ENCODE peak calls at places on chromosome X, in five cellular contexts. E, X, Q, R and M are unnamed samples.

GRCh38 chrX:101759000-101759399 is 99.3 kb upstream of the ARMCX2 start:
- DNase-seq in X (no peak), E (peak), Q (peak), R (no peak), M (no peak)

GRCh38 chrX:331145-331771 is 12.7 kb upstream of the GTPBP6 start:
- DNase-seq in E (no peak), R (no peak), X (peak), Q (peak), M (no peak)

GRCh38 chrX:76987381-76987780 is 459.8 kb upstream of the FGF16 start:
- DNase-seq in X (peak), R (no peak), Q (peak), E (no peak), M (no peak)

GRCh38 chrX:19848110-19848509 is 39.3 kb downstream of the SH3KBP1 start:
- DNase-seq in R (no peak), E (no peak), X (no peak), Q (no peak), M (no peak)

GRCh38 chrX:123108513-123109427 is 75.3 kb upstream of the GRIA3 start:
- DNase-seq in Q (no peak), X (no peak), R (no peak), E (no peak), M (no peak)

GRCh38 chrX:35826503-35826902 is 28.4 kb downstream of the MAGEB16 start:
- DNase-seq in Q (peak), X (no peak), R (no peak), E (no peak), M (no peak)

GRCh38 chrX:153507484-153508178 is 9.8 kb upstream of the ATP2B3 start:
- DNase-seq in E (peak), Q (peak), X (peak), R (peak), M (peak)

GRCh38 chrX:40096395-40097091 is 1.2 kb downstream of the BCOR start:
- DNase-seq in X (peak), E (no peak), R (peak), Q (peak), M (peak)

GRCh38 chrX:103716967-103717366 is 6.3 kb downstream of the TMEM31 start:
- DNase-seq in X (no peak), R (no peak), E (no peak), Q (no peak), M (no peak)

GRCh38 chrX:133413218-133413925 is 1.9 kb downstream of the GPC4 start:
- DNase-seq in Q (peak), E (no peak), X (no peak), R (no peak), M (no peak)

GRCh38 chrX:123185714-123186113 is 1.6 kb downstream of the GRIA3 start:
- DNase-seq in R (no peak), X (no peak), Q (no peak), E (no peak), M (no peak)

GRCh38 chrX:53288173-53288572 is 6.8 kb upstream of the IQSEC2 start:
- DNase-seq in X (peak), E (peak), R (peak), Q (peak), M (no peak)

GRCh38 chrX:31497086-31497485 is 425.2 kb upstream of the FTHL17 start:
- DNase-seq in Q (no peak), R (no peak), X (no peak), E (no peak), M (no peak)

GRCh38 chrX:150362599-150363481 is at the start of gene MAMLD1:
- DNase-seq in X (peak), E (no peak), Q (peak), R (peak), M (peak)

GRCh38 chrX:16484338-16484737 is 165.6 kb upstream of the S100G start:
- DNase-seq in R (no peak), Q (no peak), E (no peak), X (no peak), M (no peak)

GRCh38 chrX:44071847-44072545 is 98.8 kb upstream of the NDP start:
- DNase-seq in E (peak), R (no peak), X (no peak), Q (no peak), M (no peak)

GRCh38 chrX:27893211-27893610 is 85.4 kb downstream of the MAGEB10 start:
- DNase-seq in Q (no peak), E (no peak), R (no peak), X (no peak), M (no peak)